ENCODE peak calls at places on chromosomes 3 and 15, in ten cellular contexts. I is foreskin melanocyte; C is sigmoid colon; D is activated CD8-positive, alpha-beta memory T cell treated with anti-CD3 and anti-CD28 coated beads for 24 hours; G is stimulated activated CD4-positive, alpha-beta T cell treated with anti-CD3 and anti-CD28 coated beads, Interleukin-4, amount 100 ng/mL, for 4 hours; Y is HTR-8/SVneo; H is HEK293T; K is iPS DF 19.7; J is ELF-1; P is NCI-H748 treated with DMSO at 0.1 percent for 48 hours. Q is an unnamed sample.

GRCh38 chr3:46971742-46972141 is 4.8 kb downstream of the CCDC12 start:
- DNase-seq in C (no peak), P (no peak), Y (no peak), I (no peak), G (no peak), H (no peak), K (no peak), J (no peak), D (no peak), Q (no peak)

GRCh38 chr15:29170496-29170895 is 99.1 kb downstream of the NSMCE3 start:
- DNase-seq in I (peak), D (no peak), P (no peak), Y (no peak), G (no peak), C (no peak), K (no peak), H (no peak), J (no peak), Q (no peak)

GRCh38 chr15:51186846-51187340 is 92.2 kb upstream of the TNFAIP8L3 start:
- DNase-seq in D (no peak), J (no peak), C (no peak), H (no peak), P (no peak), G (no peak), I (no peak), K (no peak), Y (no peak), Q (no peak)

GRCh38 chr3:157166559-157166958 is 6.6 kb upstream of the CCNL1 start:
- DNase-seq in D (no peak), C (no peak), G (no peak), Y (no peak), H (no peak), J (no peak), P (no peak), I (no peak), K (no peak), Q (no peak)

GRCh38 chr3:29280675-29281264 is at the start of gene RBMS3:
- DNase-seq in D (no peak), C (peak), G (no peak), J (peak), I (peak), P (no peak), H (peak), K (peak), Y (peak), Q (no peak)

GRCh38 chr15:66241301-66241700 is 12.2 kb downstream of the MEGF11 start:
- DNase-seq in P (no peak), D (no peak), C (no peak), I (no peak), H (no peak), J (no peak), K (no peak), G (no peak), Y (no peak), Q (no peak)

GRCh38 chr3:133694288-133695268 is 32.8 kb upstream of the TOPBP1 start:
- DNase-seq in D (no peak), J (no peak), G (no peak), H (no peak), P (no peak), Y (no peak), K (no peak), I (no peak), C (no peak), Q (no peak)

GRCh38 chr3:71511037-71511436 is 72.5 kb downstream of the FOXP1 start:
- DNase-seq in Y (peak), K (no peak), I (no peak), H (peak), D (no peak), G (no peak), C (no peak), J (no peak), P (no peak), Q (no peak)

GRCh38 chr3:17515445-17516227 is 226.8 kb downstream of the TBC1D5 start:
- DNase-seq in I (no peak), H (no peak), G (no peak), K (no peak), D (no peak), C (no peak), P (no peak), J (no peak), Y (no peak), Q (no peak)

GRCh38 chr15:41241251-41241964 is 10.3 kb downstream of the CHP1 start:
- DNase-seq in K (no peak), I (peak), J (no peak), C (no peak), G (no peak), Y (no peak), P (peak), D (no peak), H (no peak), Q (no peak)

GRCh38 chr3:50620846-50621245 is 3.9 kb downstream of the MAPKAPK3 start:
- DNase-seq in P (no peak), Y (no peak), D (no peak), J (no peak), C (no peak), G (no peak), K (no peak), I (no peak), H (no peak), Q (no peak)

GRCh38 chr15:52204657-52205056 is 13.5 kb upstream of the GNB5 start:
- DNase-seq in H (no peak), C (no peak), G (no peak), I (no peak), Y (no peak), D (no peak), P (no peak), J (no peak), K (no peak), Q (no peak)

GRCh38 chr3:57855943-57856342 is 99.8 kb downstream of the SLMAP start:
- DNase-seq in J (peak), Y (no peak), P (no peak), H (no peak), K (no peak), D (no peak), G (no peak), C (no peak), I (no peak), Q (no peak)

GRCh38 chr3:126031981-126032471 is 51.9 kb downstream of the SLC41A3 start:
- DNase-seq in D (peak), P (no peak), Y (no peak), I (no peak), J (peak), H (no peak), C (peak), K (no peak), G (no peak), Q (no peak)

Q was measured in activated T-cell treated with anti-CD3 and anti-CD28 coated beads for 4 hours.